ENCODE peak calls at places on chromosomes 16 and 17, in nine cellular contexts. One of them, this sample, is unnamed.

GRCh38 chr16:81621496-81621895 is 157.6 kb upstream of the PLCG2 start:
- DNase-seq in left colon: no peak
- DNase-seq in ecto neural progenitor cell: no peak
- DNase-seq in adrenal gland: no peak
- DNase-seq in kidney glomerular epithelial cell: no peak
- DNase-seq in immature natural killer cell: no peak
- DNase-seq in HS-5: no peak
- DNase-seq in stimulated activated CD4-positive, alpha-beta T cell treated with anti-CD3 and anti-CD28 coated beads, Interleukin-2, amount 100 ng/mL, for 4 hours: no peak
- DNase-seq in activated naive CD4-positive, alpha-beta T cell: no peak
- DNase-seq in this sample: no peak

GRCh38 chr17:83064021-83064731 is 15.2 kb upstream of the METRNL start:
- DNase-seq in stimulated activated CD4-positive, alpha-beta T cell treated with anti-CD3 and anti-CD28 coated beads, Interleukin-2, amount 100 ng/mL, for 4 hours: no peak
- DNase-seq in left colon: no peak
- DNase-seq in HS-5: no peak
- DNase-seq in kidney glomerular epithelial cell: no peak
- DNase-seq in immature natural killer cell: no peak
- DNase-seq in ecto neural progenitor cell: peak
- DNase-seq in activated naive CD4-positive, alpha-beta T cell: no peak
- DNase-seq in adrenal gland: peak
- DNase-seq in this sample: peak

GRCh38 chr17:42098747-42099399 is 600 bp upstream of the ZNF385C start:
- DNase-seq in HS-5: no peak
- DNase-seq in kidney glomerular epithelial cell: no peak
- DNase-seq in immature natural killer cell: no peak
- DNase-seq in stimulated activated CD4-positive, alpha-beta T cell treated with anti-CD3 and anti-CD28 coated beads, Interleukin-2, amount 100 ng/mL, for 4 hours: no peak
- DNase-seq in activated naive CD4-positive, alpha-beta T cell: no peak
- DNase-seq in ecto neural progenitor cell: no peak
- DNase-seq in left colon: no peak
- DNase-seq in adrenal gland: no peak
- DNase-seq in this sample: no peak

GRCh38 chr16:363110-364090 is 6.9 kb downstream of the MRPL28 start:
- DNase-seq in stimulated activated CD4-positive, alpha-beta T cell treated with anti-CD3 and anti-CD28 coated beads, Interleukin-2, amount 100 ng/mL, for 4 hours: no peak
- DNase-seq in left colon: no peak
- DNase-seq in HS-5: no peak
- DNase-seq in immature natural killer cell: no peak
- DNase-seq in kidney glomerular epithelial cell: no peak
- DNase-seq in adrenal gland: no peak
- DNase-seq in ecto neural progenitor cell: no peak
- DNase-seq in activated naive CD4-positive, alpha-beta T cell: no peak
- DNase-seq in this sample: peak

GRCh38 chr17:34300652-34301390 is 15.3 kb downstream of the CCL11 start:
- DNase-seq in left colon: no peak
- DNase-seq in adrenal gland: no peak
- DNase-seq in immature natural killer cell: no peak
- DNase-seq in kidney glomerular epithelial cell: peak
- DNase-seq in ecto neural progenitor cell: peak
- DNase-seq in stimulated activated CD4-positive, alpha-beta T cell treated with anti-CD3 and anti-CD28 coated beads, Interleukin-2, amount 100 ng/mL, for 4 hours: no peak
- DNase-seq in HS-5: no peak
- DNase-seq in activated naive CD4-positive, alpha-beta T cell: no peak
- DNase-seq in this sample: no peak

GRCh38 chr17:75909812-75910274 is 5.2 kb upstream of the MRPL38 start:
- DNase-seq in adrenal gland: no peak
- DNase-seq in left colon: no peak
- DNase-seq in HS-5: no peak
- DNase-seq in stimulated activated CD4-positive, alpha-beta T cell treated with anti-CD3 and anti-CD28 coated beads, Interleukin-2, amount 100 ng/mL, for 4 hours: no peak
- DNase-seq in immature natural killer cell: no peak
- DNase-seq in ecto neural progenitor cell: peak
- DNase-seq in kidney glomerular epithelial cell: peak
- DNase-seq in activated naive CD4-positive, alpha-beta T cell: no peak
- DNase-seq in this sample: peak

GRCh38 chr17:60916043-60916442 is 238.4 kb downstream of the BCAS3 start:
- DNase-seq in HS-5: no peak
- DNase-seq in adrenal gland: no peak
- DNase-seq in immature natural killer cell: no peak
- DNase-seq in stimulated activated CD4-positive, alpha-beta T cell treated with anti-CD3 and anti-CD28 coated beads, Interleukin-2, amount 100 ng/mL, for 4 hours: no peak
- DNase-seq in left colon: no peak
- DNase-seq in ecto neural progenitor cell: no peak
- DNase-seq in activated naive CD4-positive, alpha-beta T cell: no peak
- DNase-seq in kidney glomerular epithelial cell: no peak
- DNase-seq in this sample: no peak

GRCh38 chr16:15775663-15776304 is 81.0 kb downstream of the MYH11 start:
- DNase-seq in HS-5: no peak
- DNase-seq in left colon: no peak
- DNase-seq in adrenal gland: no peak
- DNase-seq in stimulated activated CD4-positive, alpha-beta T cell treated with anti-CD3 and anti-CD28 coated beads, Interleukin-2, amount 100 ng/mL, for 4 hours: no peak
- DNase-seq in ecto neural progenitor cell: no peak
- DNase-seq in kidney glomerular epithelial cell: no peak
- DNase-seq in immature natural killer cell: no peak
- DNase-seq in activated naive CD4-positive, alpha-beta T cell: no peak
- DNase-seq in this sample: no peak

GRCh38 chr16:66521951-66522771 is 27.8 kb downstream of the TK2 start:
- DNase-seq in adrenal gland: peak
- DNase-seq in immature natural killer cell: peak
- DNase-seq in HS-5: peak
- DNase-seq in ecto neural progenitor cell: no peak
- DNase-seq in kidney glomerular epithelial cell: peak
- DNase-seq in activated naive CD4-positive, alpha-beta T cell: peak
- DNase-seq in left colon: peak
- DNase-seq in stimulated activated CD4-positive, alpha-beta T cell treated with anti-CD3 and anti-CD28 coated beads, Interleukin-2, amount 100 ng/mL, for 4 hours: peak
- DNase-seq in this sample: peak

This sample was measured in left lung.